ENCODE peak calls at places on chromosomes 12 and 14, in seven cellular contexts. S, E, P, Y, R, H and A are unnamed samples.

GRCh38 chr12:103401421-103401820 is 94.3 kb downstream of the C12orf42 start:
- DNase-seq in H (no peak), R (no peak), Y (no peak), E (no peak), S (no peak), P (peak; percentile 27), A (no peak)

GRCh38 chr14:78403278-78403815 is 233.2 kb downstream of the NRXN3 start:
- DNase-seq in R (no peak), H (no peak), Y (no peak), P (peak; percentile 21), S (no peak), E (peak; percentile 88), A (no peak)

GRCh38 chr12:14655284-14655683 is 41.1 kb downstream of the GUCY2C start:
- DNase-seq in P (no peak), H (no peak), E (no peak), R (no peak), Y (no peak), S (no peak), A (no peak)

GRCh38 chr14:99633913-99634312 is 11.0 kb upstream of the HHIPL1 start:
- DNase-seq in P (no peak), E (no peak), R (no peak), H (no peak), S (no peak), Y (no peak), A (no peak)

GRCh38 chr14:58305730-58306129 is 7.4 kb downstream of the ARID4A start:
- DNase-seq in H (no peak), S (no peak), E (no peak), P (no peak), R (no peak), Y (no peak), A (no peak)

GRCh38 chr12:115253049-115253448 is 569.1 kb upstream of the TBX3 start:
- DNase-seq in Y (no peak), E (no peak), H (no peak), S (no peak), R (no peak), P (no peak), A (no peak)

GRCh38 chr14:102749833-102750775 is 27.1 kb upstream of the TRAF3 start:
- DNase-seq in E (no peak), P (no peak), R (no peak), S (no peak), H (no peak), Y (no peak), A (no peak)

GRCh38 chr12:6376965-6377666 is 1.8 kb upstream of the SCNN1A start:
- DNase-seq in E (no peak), H (no peak), P (no peak), Y (no peak), R (no peak), S (no peak), A (no peak)

GRCh38 chr14:28742171-28742846 is 24.3 kb upstream of the FOXG1 start:
- DNase-seq in R (no peak), E (no peak), P (no peak), Y (no peak), H (no peak), S (no peak), A (no peak)

GRCh38 chr12:108855284-108856169 is 1.9 kb downstream of the SSH1 start:
- DNase-seq in Y (no peak), P (no peak), E (no peak), H (no peak), R (no peak), S (no peak), A (no peak)

GRCh38 chr12:89733579-89734201 is 25.1 kb upstream of the ATP2B1 start:
- DNase-seq in R (no peak), Y (no peak), H (no peak), E (no peak), S (no peak), P (no peak), A (no peak)

GRCh38 chr14:98623806-98624430 is 648.1 kb downstream of the BCL11B start:
- DNase-seq in P (no peak), R (no peak), S (no peak), Y (no peak), E (no peak), H (no peak), A (no peak)

GRCh38 chr12:47736877-47737676 is 11.8 kb upstream of the ENDOU start:
- DNase-seq in H (peak; percentile 91), S (peak; percentile 14), E (no peak), P (no peak), Y (peak; percentile 91), R (no peak), A (no peak)

GRCh38 chr12:19402743-19403400 is 36.4 kb upstream of the AEBP2 start:
- DNase-seq in H (peak; percentile 36), P (no peak), S (peak; percentile 67), R (no peak), Y (peak; percentile 40), E (no peak), A (peak; percentile 21)

GRCh38 chr14:101399737-101400517 is 161.4 kb upstream of the DIO3 start:
- DNase-seq in H (no peak), P (no peak), R (no peak), E (no peak), S (no peak), Y (no peak), A (no peak)

GRCh38 chr12:2813573-2814185 is 1.2 kb downstream of the ITFG2 start:
- DNase-seq in Y (no peak), E (peak; percentile 77), S (peak; percentile 63), R (peak; percentile 73), P (peak; percentile 84), H (no peak), A (peak; percentile 50)

GRCh38 chr12:32051511-32052299 is 54.9 kb upstream of the BICD1 start:
- DNase-seq in P (no peak), R (no peak), Y (no peak), H (no peak), E (no peak), S (peak; percentile 77), A (no peak)

GRCh38 chr12:85820117-85820516 is 16.1 kb downstream of the RASSF9 start:
- DNase-seq in R (no peak), Y (no peak), S (no peak), H (no peak), P (no peak), E (no peak), A (no peak)

GRCh38 chr14:22845821-22846625 is 9.6 kb downstream of the MMP14 start:
- DNase-seq in E (no peak), R (no peak), P (no peak), S (no peak), Y (no peak), H (no peak), A (no peak)

GRCh38 chr14:91149462-91149861 is 35.6 kb downstream of the DGLUCY start:
- DNase-seq in E (no peak), S (peak; percentile 91), H (no peak), Y (no peak), P (no peak), R (no peak), A (peak; percentile 98)

GRCh38 chr14:71166434-71166833 is 259.2 kb downstream of the PCNX1 start:
- DNase-seq in S (peak; percentile 64), P (peak; percentile 86), R (peak; percentile 52), Y (no peak), H (no peak), E (peak; percentile 37), A (peak; percentile 18)

GRCh38 chr12:93960521-93960920 is 187.9 kb upstream of the PLXNC1 start:
- DNase-seq in E (no peak), S (no peak), H (no peak), Y (no peak), R (no peak), P (no peak), A (no peak)

GRCh38 chr12:12474931-12475485 is 87.7 kb downstream of the DUSP16 start:
- DNase-seq in Y (no peak), S (peak; percentile 80), R (no peak), P (no peak), H (no peak), E (peak; percentile 91), A (no peak)

GRCh38 chr12:117158911-117159310 is 31.4 kb downstream of the FBXO21 start:
- DNase-seq in P (no peak), S (no peak), H (no peak), Y (no peak), E (no peak), R (no peak), A (no peak)

GRCh38 chr14:105304565-105304964 is 3.8 kb upstream of the BRF1 start:
- DNase-seq in H (no peak), E (no peak), P (no peak), Y (no peak), R (no peak), S (no peak), A (no peak)
- H3K4me3 ChIP-seq in H (no peak overlapping the region), E (no peak overlapping the region), P (no peak overlapping the region), Y (no peak overlapping the region), R (no peak overlapping the region), S (no peak overlapping the region), A (no peak overlapping the region)

DNA sequence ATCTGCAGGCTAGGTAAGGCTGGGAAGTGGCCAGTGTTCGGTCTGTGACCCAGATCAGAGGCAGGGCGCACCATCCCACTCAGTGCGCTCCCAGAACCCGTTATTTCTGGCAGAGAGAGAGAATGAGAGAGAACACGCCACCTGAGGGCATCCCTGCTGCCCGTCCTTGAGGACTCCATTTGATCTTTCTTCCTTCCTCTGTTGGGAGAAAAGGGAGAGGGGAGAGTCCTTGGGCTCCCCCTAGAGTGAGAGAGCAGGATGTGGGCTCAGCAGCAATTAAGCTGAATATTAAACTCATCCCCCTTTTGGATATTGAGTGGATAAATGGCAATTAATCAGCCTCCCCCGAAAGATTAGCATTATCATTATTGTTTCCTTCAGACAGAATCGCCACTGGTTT is 70.6 kb downstream of the IFT43 start:
- DNase-seq in E (no peak), R (peak; percentile 19), Y (no peak), P (peak; percentile 74), H (no peak), S (no peak), A (no peak)
- TF ChIP-seq CTCF in E (no peak), R (peak; percentile 65), Y (peak; percentile 46), P (peak; percentile 75), H (peak; percentile 34), S (peak; percentile 31), A (peak; percentile 29)

DNA sequence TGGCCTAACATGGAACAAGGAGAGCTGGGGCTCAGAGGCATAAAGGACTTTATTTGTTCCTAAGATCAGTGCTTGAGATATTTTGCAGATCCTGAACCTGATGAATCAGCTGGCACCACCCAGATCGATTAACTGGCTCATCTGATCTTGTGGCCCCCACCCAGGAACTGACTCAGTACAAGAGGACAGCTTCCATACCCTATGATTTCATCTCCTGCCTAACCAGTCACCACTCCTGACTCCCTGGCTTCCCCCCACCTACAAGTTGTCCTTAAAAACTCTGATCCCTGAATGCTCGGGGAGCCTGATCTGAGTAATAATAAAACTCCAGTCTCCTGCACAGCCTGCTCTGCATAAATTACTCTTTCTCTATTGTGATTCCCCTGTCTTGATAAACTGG is 5.1 kb downstream of the C12orf56 start:
- DNase-seq in S (no peak), P (no peak), R (no peak), E (no peak), H (no peak), Y (no peak), A (no peak)
- H3K4me3 ChIP-seq in S (no peak overlapping the region), P (no peak overlapping the region), R (no peak overlapping the region), E (no peak overlapping the region), H (no peak overlapping the region), Y (no peak overlapping the region), A (no peak overlapping the region)

DNA sequence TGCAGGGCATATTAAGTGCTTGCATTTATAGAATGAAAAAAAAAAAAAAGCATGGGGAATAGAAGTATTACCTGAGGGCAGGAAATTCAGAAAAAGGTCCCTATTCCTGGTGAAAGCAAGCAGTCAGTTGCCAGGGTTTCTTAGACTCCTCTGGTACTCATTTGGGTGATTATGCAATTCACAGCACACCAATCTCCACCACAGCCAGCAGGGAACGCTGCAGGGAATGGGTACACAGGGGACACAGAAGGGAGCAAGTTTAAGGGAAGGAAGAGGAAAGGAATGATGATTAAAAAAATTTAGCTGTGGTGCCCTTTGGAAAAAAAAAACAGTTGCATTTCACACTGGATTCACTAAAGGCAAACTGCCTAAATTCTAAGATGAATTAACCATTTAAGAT is 14.2 kb downstream of the BLTP3B start:
- DNase-seq in E (no peak), P (peak; percentile 82), R (no peak), S (peak; percentile 18), Y (peak; percentile 33), H (peak; percentile 32), A (no peak)
- TF ChIP-seq CTCF in E (no peak), P (peak; percentile 79), R (peak; percentile 24), S (peak; percentile 16), Y (peak; percentile 46), H (peak; percentile 33), A (peak; percentile 14)